ENCODE peak calls at places on chromosome 10, in four cellular contexts. J is adrenal gland, X is cardiac fibroblast, F is PC-3. O is an unnamed sample.

GRCh38 chr10:113062977-113063967 is 113.2 kb downstream of the TCF7L2 start:
- DNase-seq in J (no peak), X (no peak), F (no peak), O (no peak)

GRCh38 chr10:9719246-9719645 is 1298.4 kb upstream of the CELF2 start:
- DNase-seq in J (no peak), X (no peak), F (no peak), O (no peak)

GRCh38 chr10:116120688-116121087 is 152.3 kb downstream of the GFRA1 start:
- DNase-seq in J (no peak), X (no peak), F (no peak), O (no peak)

GRCh38 chr10:60732240-60733188 is 45.8 kb upstream of the CDK1 start:
- DNase-seq in J (no peak), X (no peak), F (peak), O (peak)

GRCh38 chr10:99809931-99810615 is 27.6 kb downstream of the ABCC2 start:
- DNase-seq in J (no peak), X (peak), F (no peak), O (no peak)

GRCh38 chr10:15863733-15864132 is 3.4 kb upstream of the MINDY3 start:
- DNase-seq in J (no peak), X (no peak), F (peak), O (no peak)

GRCh38 chr10:17023386-17024298 is 106.0 kb downstream of the CUBN start:
- DNase-seq in J (peak), X (peak), F (peak), O (no peak)

GRCh38 chr10:73810735-73811465 is 498 bp downstream of the NDST2 start:
- DNase-seq in J (peak), X (no peak), F (peak), O (no peak)

DNA sequence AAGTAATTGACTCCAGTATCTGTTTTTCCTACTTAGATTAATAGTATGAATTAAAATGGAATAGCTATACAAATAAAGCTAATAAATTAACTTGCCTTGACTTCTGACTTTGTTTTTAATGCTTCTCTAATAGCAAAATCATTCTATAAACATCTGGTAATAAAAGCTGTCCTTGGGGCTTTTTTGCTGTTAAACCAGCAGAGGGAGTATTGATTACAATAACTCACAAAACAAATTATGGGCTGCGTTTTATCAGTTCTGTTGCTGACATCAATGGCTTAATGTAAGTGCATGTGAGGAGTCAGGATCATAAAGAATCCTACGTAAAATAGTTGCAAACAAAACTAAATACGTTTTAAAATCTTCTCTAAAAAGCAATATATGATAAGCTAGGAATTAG is 667.8 kb downstream of the PCDH15 start:
- DNase-seq in J (no peak), X (no peak), F (peak), O (no peak)
- TF ChIP-seq CTCF in J (peak), X (no peak), F (peak), O (no peak)

GRCh38 chr10:92755725-92756124 is 66.0 kb downstream of the HHEX start:
- DNase-seq in J (no peak), X (no peak), F (no peak), O (no peak)

GRCh38 chr10:92757720-92758119 is 68.0 kb downstream of the HHEX start:
- DNase-seq in J (no peak), X (no peak), F (no peak), O (no peak)

GRCh38 chr10:92756233-92757065 is 66.7 kb downstream of the HHEX start:
- DNase-seq in J (no peak), X (no peak), F (no peak), O (peak)

GRCh38 chr10:92758594-92758993 is 68.8 kb downstream of the HHEX start:
- DNase-seq in J (no peak), X (no peak), F (no peak), O (no peak)

GRCh38 chr10:92757066-92757716 is 67.4 kb downstream of the HHEX start:
- DNase-seq in J (peak), X (peak), F (peak), O (peak)
- TF ChIP-seq CTCF in J (peak), X (peak), F (no peak), O (no peak)

DNA sequence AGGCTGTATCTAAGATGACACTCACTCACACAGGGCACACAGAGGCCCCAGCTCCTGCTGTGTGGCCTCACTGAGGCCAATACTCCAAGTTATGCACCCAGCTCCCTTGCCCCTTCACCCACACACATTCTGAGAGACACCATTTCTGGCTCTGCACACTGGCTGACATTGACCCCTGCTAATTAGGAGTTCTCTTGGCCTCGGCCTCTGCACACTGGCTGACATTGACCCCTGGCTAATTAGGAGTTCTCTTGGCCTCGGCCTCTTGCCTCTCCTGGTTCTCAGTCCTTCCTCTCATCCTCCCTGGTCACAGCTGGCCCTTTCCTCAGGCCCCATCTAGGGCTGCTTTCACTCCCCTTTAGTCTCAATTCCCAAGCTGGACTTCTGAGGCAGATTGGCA is 97.3 kb downstream of the GRID1 start:
- DNase-seq in J (peak), X (no peak), F (no peak), O (no peak)
- TF ChIP-seq CTCF in J (no peak), X (no peak), F (no peak), O (no peak)

DNA sequence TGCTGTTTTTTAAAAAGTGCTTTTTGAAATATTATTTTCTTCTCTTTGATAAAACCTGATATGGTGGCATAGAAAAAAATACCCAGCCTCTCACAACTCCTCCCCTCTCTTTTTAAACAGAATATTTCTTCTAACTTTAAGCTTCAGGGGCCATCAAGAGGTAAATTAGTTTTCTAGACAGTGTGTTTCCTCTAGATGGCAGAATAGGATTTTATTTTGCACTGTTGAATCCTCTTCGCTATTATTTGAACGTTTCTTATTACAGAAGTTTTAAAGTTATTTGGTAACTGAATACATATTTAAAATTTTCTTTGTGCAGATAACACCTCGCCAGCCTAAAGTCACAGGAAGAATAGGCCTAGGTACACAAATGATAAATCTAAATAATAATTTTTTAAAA is 30.3 kb downstream of the ARL5B start:
- DNase-seq in J (no peak), X (peak), F (peak), O (no peak)
- TF ChIP-seq CTCF in J (peak), X (peak), F (peak), O (no peak)

GRCh38 chr10:49645417-49646255 is 31.8 kb downstream of the CHAT start:
- DNase-seq in J (no peak), X (peak), F (no peak), O (no peak)
- TF ChIP-seq CTCF in J (no peak), X (no peak), F (no peak), O (no peak)